ENCODE peak calls at places on chromosome 19, in six cellular contexts. H, R, Q, J, L and I are unnamed samples. For H3K4me1 and H3K27me3, the result is how much of the 10 kb centered on the place peaks cover.

GRCh38 chr19:49976496-49976895 is 15.5 kb upstream of the SIGLEC11 start:
- DNase-seq in H (no peak), R (no peak), Q (peak), J (peak), L (no peak), I (no peak)

GRCh38 chr19:53977429-53977990 is 13.9 kb upstream of the CACNG6 start:
- DNase-seq in H (peak), R (peak), Q (peak), J (peak), L (peak), I (peak)

GRCh38 chr19:51726049-51726448 is 2.3 kb upstream of the HAS1 start:
- DNase-seq in H (no peak), R (no peak), Q (no peak), J (peak), L (no peak), I (no peak)

GRCh38 chr19:16849168-16849567 is 20.0 kb downstream of the SIN3B start:
- DNase-seq in H (no peak), R (no peak), Q (no peak), J (no peak), L (no peak), I (no peak)

GRCh38 chr19:43499042-43499441 is 5.5 kb downstream of the PHLDB3 start:
- DNase-seq in H (no peak), R (no peak), Q (no peak), J (no peak), L (no peak), I (no peak)

GRCh38 chr19:38721977-38722773 is 22.1 kb downstream of the CAPN12 start:
- DNase-seq in H (no peak), R (peak), Q (no peak), J (no peak), L (peak), I (no peak)

GRCh38 chr19:51799311-51799997 is 4.5 kb downstream of the FPR3 start:
- DNase-seq in H (no peak), R (no peak), Q (peak), J (peak), L (peak), I (no peak)

GRCh38 chr19:5235458-5236219 is 105.0 kb downstream of the PTPRS start:
- DNase-seq in H (no peak), R (no peak), Q (peak), J (peak), L (no peak), I (no peak)

GRCh38 chr19:18317998-18318800 is 4.7 kb downstream of the LSM4 start:
- DNase-seq in H (no peak), R (no peak), Q (peak), J (no peak), L (no peak), I (peak)

GRCh38 chr19:4061178-4061682 is 5.5 kb downstream of the ZBTB7A start:
- DNase-seq in H (no peak), R (no peak), Q (peak), J (peak), L (peak), I (peak)

GRCh38 chr19:15050639-15051038 is 1.4 kb downstream of the CASP14 start:
- DNase-seq in H (no peak), R (no peak), Q (no peak), J (no peak), L (no peak), I (no peak)

GRCh38 chr19:44747739-44748425 is 626 bp upstream of the BCL3 start:
- DNase-seq in H (no peak), R (no peak), Q (peak), J (peak), L (no peak), I (no peak)

GRCh38 chr19:2345794-2346663 is 14.0 kb upstream of the TMPRSS9 start:
- DNase-seq in H (no peak), R (no peak), Q (peak), J (peak), L (no peak), I (no peak)

GRCh38 chr19:43780706-43781525 is at the start of gene KCNN4:
- DNase-seq in H (peak), R (no peak), Q (no peak), J (no peak), L (no peak), I (peak)

GRCh38 chr19:3135961-3136683 is at the start of gene GNA15:
- DNase-seq in H (no peak), R (no peak), Q (peak), J (no peak), L (no peak), I (peak)

GRCh38 chr19:45245826-45246225 is 619 bp upstream of the EXOC3L2 start:
- DNase-seq in H (no peak), R (no peak), Q (no peak), J (no peak), L (no peak), I (no peak)

GRCh38 chr19:5828661-5829566 is 10.6 kb downstream of the FUT6 start:
- DNase-seq in H (no peak), R (peak), Q (no peak), J (no peak), L (no peak), I (no peak)

GRCh38 chr19:39389621-39390414 is 1.1 kb downstream of the PAF1 start:
- DNase-seq in H (no peak), R (no peak), Q (peak), J (peak), L (no peak), I (no peak)

GRCh38 chr19:39145180-39145953 is 19.8 kb downstream of the PAK4 start:
- DNase-seq in H (no peak), R (no peak), Q (no peak), J (no peak), L (no peak), I (no peak)

GRCh38 chr19:20247016-20247683 is 80.1 kb downstream of the ZNF486 start:
- DNase-seq in H (peak), R (peak), Q (no peak), J (no peak), L (no peak), I (no peak)

GRCh38 chr19:38250428-38250820 is 5.8 kb downstream of the PPP1R14A start:
- DNase-seq in H (no peak), R (no peak), Q (no peak), J (no peak), L (no peak), I (no peak)

GRCh38 chr19:19860756-19861390 is 4.8 kb upstream of the ZNF253 start:
- DNase-seq in H (peak), R (peak), Q (no peak), J (no peak), L (no peak), I (peak)

GRCh38 chr19:44668985-44669764 is 2.1 kb upstream of the CEACAM19 start:
- DNase-seq in H (no peak), R (no peak), Q (no peak), J (no peak), L (no peak), I (no peak)

DNA sequence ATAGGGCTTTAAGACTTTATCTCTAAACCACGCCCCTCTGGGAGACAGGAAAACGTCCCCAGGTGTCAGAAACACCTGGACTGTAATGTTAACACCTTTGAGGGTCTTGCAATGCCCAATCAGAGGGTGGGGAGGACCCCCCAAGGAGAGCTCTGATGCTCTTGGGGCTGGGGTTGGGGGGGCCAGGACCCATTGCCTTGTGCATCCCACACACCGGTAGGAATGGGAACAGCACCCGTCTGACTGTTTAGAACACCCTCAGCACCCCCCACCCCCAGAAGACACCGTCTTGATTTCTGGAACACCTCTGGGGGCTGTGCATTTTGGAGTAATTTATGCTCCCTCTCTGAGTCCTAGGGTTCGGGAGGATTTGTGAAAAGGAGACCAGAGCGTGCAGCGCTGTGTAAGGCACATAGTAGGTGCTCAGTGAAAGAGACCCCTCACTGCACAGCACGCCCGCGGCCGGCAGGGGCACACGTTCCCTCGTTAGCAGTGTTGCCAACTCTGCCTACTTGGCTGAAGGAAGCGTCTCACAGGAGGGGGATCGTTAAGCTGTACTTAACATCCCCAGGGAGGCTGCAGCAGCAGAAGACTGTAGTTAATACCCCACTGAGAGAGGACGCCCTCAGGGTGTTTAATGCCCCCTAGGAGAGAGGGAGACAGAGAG is 2.8 kb upstream of the ERFL start:
- DNase-seq in H (no peak), R (no peak), Q (no peak), J (no peak), L (no peak), I (no peak)
- H3K4me1 ChIP-seq in H (under half), R (under half), Q (under half), J (under half), L (under half), I (under half)

GRCh38 chr19:9913237-9914000 is 22.9 kb downstream of the OLFM2 start:
- DNase-seq in H (no peak), R (no peak), Q (no peak), J (no peak), L (no peak), I (no peak)

GRCh38 chr19:9914315-9915207 is 21.8 kb downstream of the OLFM2 start:
- DNase-seq in H (peak), R (peak), Q (peak), J (peak), L (no peak), I (peak)

GRCh38 chr19:9914001-9914314 is 22.4 kb downstream of the OLFM2 start:
- DNase-seq in H (no peak), R (no peak), Q (no peak), J (no peak), L (no peak), I (no peak)

GRCh38 chr19:9916719-9917118 is 19.6 kb downstream of the OLFM2 start:
- DNase-seq in H (no peak), R (no peak), Q (no peak), J (no peak), L (no peak), I (no peak)

DNA sequence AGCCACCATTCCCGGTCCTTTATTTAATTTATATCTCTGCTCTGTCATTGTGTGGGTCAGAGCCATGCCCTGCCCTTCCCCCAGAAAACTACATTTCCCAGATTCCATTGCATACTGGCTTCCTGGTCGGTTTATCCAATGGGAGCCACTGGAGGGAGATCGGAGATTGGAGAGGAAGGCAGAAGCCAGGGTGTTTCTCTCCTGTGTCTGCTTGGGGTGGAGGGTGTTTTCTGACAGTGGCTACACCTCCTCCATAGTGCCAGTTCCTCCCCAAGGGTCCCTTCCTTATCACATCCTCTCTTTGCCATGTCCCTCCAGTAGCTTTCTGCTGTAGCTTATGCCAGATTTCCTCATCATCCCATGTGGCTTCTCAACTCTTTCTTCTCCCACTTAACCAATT is 19.0 kb downstream of the OLFM2 start:
- DNase-seq in H (no peak), R (no peak), Q (no peak), J (no peak), L (no peak), I (no peak)
- H3K27me3 ChIP-seq in H (under half), R (under half), Q (under half), J (under half), L (under half), I (under half)

DNA sequence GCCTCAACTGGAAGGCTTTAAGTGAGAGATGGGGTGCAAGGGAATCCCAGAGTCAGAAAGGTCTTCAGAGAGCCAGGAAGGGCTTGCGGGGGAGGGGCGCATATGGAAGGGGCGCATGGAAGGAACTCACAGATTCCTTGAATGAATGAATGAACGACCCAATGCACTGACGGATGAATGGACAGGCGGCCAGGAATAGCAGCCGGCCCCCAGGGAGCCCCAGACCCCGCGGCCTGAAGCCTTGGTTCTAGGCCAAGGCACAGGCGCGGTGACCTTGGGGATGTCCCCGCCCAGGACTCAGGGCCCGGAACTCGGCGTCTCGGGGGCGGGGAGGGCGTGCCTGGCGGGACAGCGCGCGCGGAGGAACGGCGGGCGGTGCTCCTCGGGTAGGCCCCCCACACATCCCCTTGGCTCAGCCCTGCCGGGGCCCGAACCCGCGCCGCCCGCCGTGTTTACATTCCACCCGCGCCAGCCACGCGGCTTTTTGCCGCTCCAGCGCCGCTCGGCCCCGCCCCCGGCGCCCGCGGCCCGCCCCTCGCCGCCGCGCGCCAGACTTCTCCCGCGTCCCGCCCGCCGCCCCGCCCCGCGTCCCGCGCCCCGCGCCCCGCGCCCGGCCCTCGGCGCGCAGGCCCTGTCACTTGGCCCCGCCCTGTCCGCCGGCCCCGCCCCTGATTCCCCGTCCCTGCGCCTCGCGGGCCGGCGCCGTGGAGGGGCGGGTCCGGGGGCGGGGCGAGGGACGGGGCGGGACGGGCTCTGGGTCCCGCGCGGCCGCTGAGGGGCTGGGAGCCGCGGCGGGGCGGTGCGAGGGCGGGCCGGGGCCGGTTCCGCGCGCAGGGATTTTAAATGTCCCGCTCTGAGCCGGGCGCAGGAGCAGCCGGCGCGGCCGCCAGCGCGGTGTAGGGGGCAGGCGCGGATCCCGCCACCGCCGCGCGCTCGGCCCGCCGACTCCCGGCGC is at the start of gene CCNE1:
- DNase-seq in H (peak), R (peak), Q (peak), J (peak), L (peak), I (peak)
- H3K27ac ChIP-seq in H (peak), R (no peak), Q (peak), J (peak), L (peak), I (peak)

GRCh38 chr19:35368378-35368777 is 2.5 kb upstream of the GPR42 start:
- DNase-seq in H (no peak), R (no peak), Q (no peak), J (no peak), L (no peak), I (no peak)
- H3K4me1 ChIP-seq in H (under half), R (under half), Q (under half), J (under half), L (under half), I (under half)

DNA sequence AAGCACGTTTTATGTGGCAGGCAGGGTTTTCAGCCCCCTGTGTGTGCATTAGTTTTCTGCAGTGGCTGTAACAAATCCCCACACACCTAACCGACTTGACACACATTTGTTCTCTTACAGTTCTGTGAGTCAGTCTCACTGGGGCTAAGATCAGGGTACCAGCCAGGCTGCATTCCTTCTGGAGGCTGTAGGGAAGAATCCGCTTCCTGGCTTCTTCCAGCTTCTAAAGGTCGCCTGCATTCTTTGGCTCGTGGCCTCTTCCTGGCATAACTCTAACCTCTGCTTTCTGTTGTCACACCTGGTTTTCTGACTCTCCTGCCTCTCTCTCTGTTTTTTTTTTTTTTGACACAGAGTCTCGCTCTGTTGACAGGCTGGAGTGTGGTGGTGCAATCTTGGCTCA is 6.4 kb downstream of the ELSPBP1 start:
- DNase-seq in H (no peak), R (no peak), Q (no peak), J (no peak), L (no peak), I (no peak)
- H3K27me3 ChIP-seq in H (under half), R (under half), Q (under half), J (under half), L (under half), I (under half)

GRCh38 chr19:11345122-11345752 is 831 bp downstream of the TMEM205 start:
- DNase-seq in H (no peak), R (no peak), Q (no peak), J (no peak), L (no peak), I (no peak)
- H3K27ac ChIP-seq in H (peak), R (no peak), Q (peak), J (peak), L (peak), I (peak)

DNA sequence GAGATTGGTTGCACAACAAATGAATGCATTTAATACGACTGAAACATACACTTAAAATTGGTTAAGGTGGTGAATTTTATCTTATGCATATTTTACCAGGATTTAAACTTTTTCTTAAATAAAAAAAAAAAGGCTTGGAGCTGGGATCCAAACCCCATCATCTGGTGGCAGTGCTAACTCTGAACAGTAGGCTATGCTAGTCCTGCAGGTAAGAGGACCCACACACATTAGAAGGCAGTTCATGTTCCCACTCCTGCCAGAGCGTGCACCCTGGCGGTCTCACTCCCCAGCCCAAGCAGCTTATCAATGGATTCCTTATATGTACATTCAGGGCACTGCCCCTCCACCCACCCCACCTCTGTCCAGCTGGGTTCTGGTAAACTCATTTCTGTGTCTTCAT is 31.3 kb upstream of the CEBPA start:
- DNase-seq in H (no peak), R (no peak), Q (no peak), J (no peak), L (no peak), I (no peak)
- H3K4me1 ChIP-seq in H (under half), R (under half), Q (under half), J (under half), L (under half), I (under half)

DNA sequence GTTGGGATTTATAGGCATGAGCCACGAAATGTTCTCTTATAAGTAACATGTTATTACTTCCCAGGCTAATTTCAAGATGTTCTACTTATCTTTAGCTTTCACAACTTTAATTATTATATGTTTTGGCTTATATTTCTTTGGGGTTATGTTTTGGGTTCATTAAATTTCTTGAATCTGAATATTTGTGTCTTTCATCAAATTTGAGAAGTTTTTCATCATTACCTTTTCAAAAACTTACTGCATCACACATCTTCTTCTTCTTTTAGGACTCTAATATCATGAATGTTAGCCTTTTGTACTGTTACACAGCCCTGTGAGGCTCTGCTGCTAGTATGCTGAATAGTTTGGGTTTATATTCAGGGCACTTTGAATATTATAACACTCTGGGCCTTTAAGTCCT is 9.7 kb upstream of the ZNF266 start:
- DNase-seq in H (no peak), R (no peak), Q (no peak), J (no peak), L (no peak), I (no peak)
- H3K27me3 ChIP-seq in H (under half), R (under half), Q (under half), J (under half), L (under half), I (under half)

DNA sequence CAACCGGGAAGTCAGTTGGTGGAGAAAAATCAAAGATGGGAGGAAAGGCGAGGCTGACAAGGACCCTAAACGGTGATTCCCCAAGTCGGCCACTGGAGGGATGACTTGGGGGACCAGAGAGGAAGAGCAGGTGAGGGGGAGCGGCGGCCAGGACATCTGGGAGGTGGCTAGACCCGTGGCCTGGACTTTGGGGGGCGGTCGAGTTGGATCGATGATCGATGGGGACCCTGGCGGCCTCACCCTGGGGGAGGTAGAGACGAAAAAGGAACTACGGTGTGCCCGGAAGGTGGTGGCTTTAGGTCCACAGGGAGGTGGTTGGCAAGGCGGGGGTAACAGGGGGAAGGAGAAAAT is 7.6 kb upstream of the CIRBP start:
- DNase-seq in H (no peak), R (no peak), Q (peak), J (peak), L (no peak), I (no peak)
- H3K27ac ChIP-seq in H (peak), R (peak), Q (peak), J (peak), L (peak), I (peak)